ENCODE peak calls at places on chromosomes 16 and 17, in eight cellular contexts. B is adrenal gland; D is body of pancreas; P is effector memory CD4-positive, alpha-beta T cell; N is aorta; J is stomach; X is upper lobe of right lung; Z is thoracic aorta. M is an unnamed sample.
A peak's percentile ranks its signal among the peaks of the same experiment; 100 is the strongest.

GRCh38 chr17:18968945-18969887 is 17.3 kb downstream of the SLC5A10 start:
- DNase-seq in J (peak; percentile 81), N (no peak), P (no peak), D (no peak), B (peak; percentile 70), X (no peak), Z (no peak), M (no peak)

GRCh38 chr16:8677481-8677880 is 3.1 kb downstream of the ABAT start:
- DNase-seq in B (no peak), J (no peak), Z (no peak), X (no peak), D (no peak), P (no peak), N (no peak), M (no peak)

GRCh38 chr17:4142107-4142900 is 526 bp downstream of the ZZEF1 start:
- DNase-seq in Z (no peak), B (peak; percentile 60), D (peak; percentile 33), X (peak; percentile 77), N (peak; percentile 82), P (peak; percentile 30), J (peak; percentile 32), M (peak; percentile 28)

GRCh38 chr17:55996826-55997225 is 156.4 kb upstream of the ANKFN1 start:
- DNase-seq in N (no peak), P (no peak), Z (no peak), X (no peak), J (no peak), D (no peak), B (no peak), M (no peak)

GRCh38 chr16:19167710-19168172 is 299 bp upstream of the SYT17 start:
- DNase-seq in Z (no peak), X (peak; percentile 92), D (peak; percentile 69), N (peak; percentile 89), J (peak; percentile 81), B (peak; percentile 75), P (no peak), M (peak; percentile 73)

GRCh38 chr17:67353161-67353560 is 13.2 kb downstream of the PSMD12 start:
- DNase-seq in P (no peak), D (no peak), X (no peak), Z (no peak), N (no peak), B (no peak), J (no peak), M (no peak)

GRCh38 chr17:40519089-40519775 is 17.8 kb upstream of the TNS4 start:
- DNase-seq in X (peak; percentile 42), P (no peak), Z (no peak), D (no peak), B (no peak), J (no peak), N (peak; percentile 37), M (no peak)

GRCh38 chr17:43905985-43906852 is 1.1 kb downstream of the MPP2 start:
- DNase-seq in N (peak; percentile 96), J (peak; percentile 74), Z (peak; percentile 71), B (peak; percentile 36), D (peak; percentile 73), P (no peak), X (peak; percentile 77), M (peak; percentile 91)

GRCh38 chr16:4071686-4072561 is 44.3 kb downstream of the ADCY9 start:
- DNase-seq in X (no peak), J (no peak), D (no peak), N (no peak), Z (no peak), P (no peak), B (no peak), M (no peak)

GRCh38 chr17:77526728-77527355 is 386.1 kb downstream of the SEC14L1 start:
- DNase-seq in D (no peak), P (no peak), N (peak; percentile 41), X (peak; percentile 45), J (peak; percentile 7), Z (no peak), B (no peak), M (no peak)

GRCh38 chr17:77527394-77527793 is 386.6 kb downstream of the SEC14L1 start:
- DNase-seq in J (peak; percentile 2), P (no peak), N (peak; percentile 19), B (no peak), X (peak; percentile 23), Z (no peak), D (no peak), M (peak; percentile 28)

GRCh38 chr17:77528516-77529327 is 388.0 kb downstream of the SEC14L1 start:
- DNase-seq in D (no peak), P (no peak), Z (no peak), N (peak; percentile 73), X (peak; percentile 54), J (no peak), B (no peak), M (no peak)

GRCh38 chr17:77529328-77529650 is 388.5 kb downstream of the SEC14L1 start:
- DNase-seq in Z (no peak), D (no peak), B (no peak), N (no peak), P (no peak), J (no peak), X (peak; percentile 50), M (no peak)

GRCh38 chr17:77527836-77528505 is 387.2 kb downstream of the SEC14L1 start:
- DNase-seq in J (peak; percentile 11), Z (no peak), N (peak; percentile 62), B (no peak), P (no peak), D (no peak), X (peak; percentile 31), M (no peak)
- H3K27ac ChIP-seq in J (no peak overlapping the region), Z (no peak overlapping the region), N (no peak overlapping the region), B (no peak overlapping the region), P (no peak overlapping the region), D (no peak overlapping the region), X (no peak overlapping the region), M (no peak overlapping the region)

GRCh38 chr16:89618114-89618999 is 4.9 kb downstream of the DPEP1 start:
- DNase-seq in D (no peak), Z (no peak), B (no peak), P (no peak), N (no peak), J (no peak), X (no peak), M (no peak)
- H3K27me3 ChIP-seq in D (no peaks in the 10 kb centered on the region), Z (no peaks in the 10 kb centered on the region), B (no peaks in the 10 kb centered on the region), P (no peaks in the 10 kb centered on the region), N (no peaks in the 10 kb centered on the region), J (peaks cover 15% of the 10 kb centered on the region), X (no peaks in the 10 kb centered on the region), M (peaks cover 74% of the 10 kb centered on the region)

DNA sequence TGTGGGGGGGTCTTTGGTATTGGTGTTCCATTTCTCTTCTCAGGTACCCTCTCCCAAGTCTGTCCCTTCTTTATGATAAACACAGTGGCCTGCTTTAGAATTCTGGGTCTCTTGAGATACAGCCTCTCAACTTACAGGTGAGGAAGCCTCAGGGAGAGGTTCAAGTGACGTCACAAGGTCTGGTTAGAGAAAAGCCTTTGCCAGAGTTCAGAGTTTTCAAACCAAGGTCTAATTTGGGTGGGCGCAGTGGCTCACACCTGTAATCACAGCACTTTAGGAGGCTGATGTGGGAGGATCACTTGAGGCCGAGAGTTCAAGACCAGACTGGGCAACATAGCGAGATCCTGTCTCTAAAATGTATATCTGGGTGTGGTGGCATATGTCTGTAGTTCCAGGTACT is 2.1 kb downstream of the IRF8 start:
- DNase-seq in Z (no peak), D (no peak), J (no peak), B (no peak), X (no peak), N (peak; percentile 1), P (no peak), M (no peak)
- H3K4me1 ChIP-seq in Z (peaks cover 12% of the 10 kb centered on the region), D (peaks cover 18% of the 10 kb centered on the region), J (peaks cover 19% of the 10 kb centered on the region), B (no peaks in the 10 kb centered on the region), X (peaks cover 17% of the 10 kb centered on the region), N (no peaks in the 10 kb centered on the region), P (peaks cover 17% of the 10 kb centered on the region), M (peaks cover 9% of the 10 kb centered on the region)

DNA sequence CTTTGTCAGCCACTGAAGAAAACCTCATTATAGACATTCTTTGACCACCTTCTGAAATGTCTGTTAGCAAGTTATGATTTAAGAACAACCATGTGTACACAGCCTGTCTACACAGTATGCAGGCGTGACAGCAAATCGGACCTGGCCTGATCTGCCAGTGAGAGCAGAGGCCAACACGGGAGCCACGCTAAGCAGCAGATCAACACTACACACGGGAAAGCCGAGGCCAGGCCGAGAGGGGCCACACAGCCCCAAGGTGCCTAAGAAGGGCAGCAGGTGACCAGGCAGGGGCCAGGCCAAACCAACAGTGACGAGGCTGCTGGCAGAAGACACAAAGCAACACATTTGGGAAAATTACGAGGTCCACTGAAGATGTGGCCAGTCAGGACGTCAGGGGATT is 16.3 kb upstream of the FAAP100 start:
- DNase-seq in D (no peak), N (no peak), Z (no peak), J (no peak), B (no peak), P (no peak), X (no peak), M (no peak)
- H3K27ac ChIP-seq in D (peak overlapping the region; percentile 7), N (peak overlapping the region; percentile 99), Z (peak overlapping the region; percentile 93), J (peak overlapping the region; percentile 88), B (no peak overlapping the region), P (no peak overlapping the region), X (no peak overlapping the region), M (peak overlapping the region; percentile 79)

GRCh38 chr17:77779711-77780539 is 178.6 kb upstream of the TNRC6C start:
- DNase-seq in Z (no peak), X (no peak), N (no peak), J (no peak), D (peak; percentile 13), P (no peak), B (peak; percentile 51), M (peak; percentile 34)

GRCh38 chr17:77785526-77785925 is 173.0 kb upstream of the TNRC6C start:
- DNase-seq in D (no peak), N (no peak), P (no peak), J (no peak), B (no peak), Z (no peak), X (no peak), M (no peak)

GRCh38 chr17:77781536-77781935 is 177.0 kb upstream of the TNRC6C start:
- DNase-seq in P (no peak), X (no peak), D (no peak), B (no peak), J (no peak), Z (no peak), N (no peak), M (no peak)

GRCh38 chr17:77783991-77784820 is 174.3 kb upstream of the TNRC6C start:
- DNase-seq in D (no peak), N (no peak), B (no peak), J (no peak), Z (no peak), X (no peak), P (peak; percentile 61), M (no peak)

DNA sequence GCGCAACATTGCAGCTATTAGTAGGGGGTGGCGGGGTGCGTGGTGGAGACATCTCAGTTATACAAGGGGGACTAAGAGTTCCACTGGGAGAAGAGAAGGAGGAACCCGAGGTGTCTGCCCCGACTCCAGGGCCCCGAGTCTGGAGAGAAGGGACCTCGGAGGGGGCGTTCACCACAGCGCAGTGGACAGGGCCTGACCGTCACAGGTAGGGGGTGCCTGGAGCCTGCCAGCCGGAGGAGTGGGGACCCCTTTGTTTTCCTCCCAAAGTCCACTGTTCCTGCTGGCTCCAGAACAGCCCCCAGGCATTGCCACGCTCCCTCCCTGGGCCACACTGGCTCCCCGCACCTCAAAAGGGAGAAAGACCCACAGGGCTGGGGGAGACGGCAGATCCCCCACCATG is 175.9 kb upstream of the TNRC6C start:
- DNase-seq in N (no peak), J (no peak), B (no peak), X (no peak), D (no peak), P (no peak), Z (no peak), M (no peak)
- H3K27me3 ChIP-seq in N (no peaks in the 10 kb centered on the region), J (peaks cover 3% of the 10 kb centered on the region), B (no peaks in the 10 kb centered on the region), X (no peaks in the 10 kb centered on the region), D (no peaks in the 10 kb centered on the region), P (no peaks in the 10 kb centered on the region), Z (no peaks in the 10 kb centered on the region), M (no peaks in the 10 kb centered on the region)

GRCh38 chr17:57213180-57213825 is 43.0 kb upstream of the MSI2 start:
- DNase-seq in D (no peak), X (no peak), P (no peak), N (no peak), B (no peak), J (no peak), Z (no peak), M (no peak)
- H3K4me1 ChIP-seq in D (no peaks in the 10 kb centered on the region), X (no peaks in the 10 kb centered on the region), P (no peaks in the 10 kb centered on the region), N (no peaks in the 10 kb centered on the region), B (no peaks in the 10 kb centered on the region), J (no peaks in the 10 kb centered on the region), Z (peaks cover 29% of the 10 kb centered on the region), M (no peaks in the 10 kb centered on the region)

M was measured in tibial artery.